ENCODE peak calls at places on chromosomes 12 and 14, in five cellular contexts. W is T-cell, Q is germinal center, H is H54, A is astrocyte. R is an unnamed sample.

GRCh38 chr14:53955671-53956426 is 776 bp downstream of the BMP4 start:
- DNase-seq in W (no peak), Q (no peak), H (no peak), A (peak; percentile 34), R (no peak)

GRCh38 chr12:32120419-32120818 is 13.8 kb downstream of the BICD1 start:
- DNase-seq in W (no peak), Q (no peak), H (no peak), A (no peak), R (no peak)

GRCh38 chr14:89304972-89305703 is 111.9 kb downstream of the FOXN3 start:
- DNase-seq in W (no peak), Q (peak; percentile 48), H (no peak), A (peak; percentile 81), R (peak; percentile 44)

GRCh38 chr12:92551853-92552397 is 150.9 kb upstream of the PLEKHG7 start:
- DNase-seq in W (no peak), Q (no peak), H (peak; percentile 22), A (peak; percentile 74), R (peak; percentile 46)

GRCh38 chr12:3655331-3655900 is 97.5 kb downstream of the CRACR2A start:
- DNase-seq in W (peak; percentile 10), Q (peak; percentile 39), H (peak; percentile 25), A (no peak), R (no peak)

GRCh38 chr14:65750906-65751305 is 338.4 kb downstream of the FUT8 start:
- DNase-seq in W (no peak), Q (no peak), H (no peak), A (no peak), R (no peak)

GRCh38 chr14:20219033-20219432 is 4.5 kb upstream of the OR11H6 start:
- DNase-seq in W (no peak), Q (no peak), H (no peak), A (no peak), R (no peak)

GRCh38 chr12:95767703-95768102 is 22.9 kb downstream of the NTN4 start:
- DNase-seq in W (no peak), Q (no peak), H (no peak), A (no peak), R (peak; percentile 39)

GRCh38 chr14:37034410-37035285 is 137.8 kb downstream of the SLC25A21 start:
- DNase-seq in W (no peak), Q (no peak), H (no peak), A (peak; percentile 83), R (no peak)

GRCh38 chr12:67263416-67263960 is 5.7 kb upstream of the CAND1 start:
- DNase-seq in W (no peak), Q (no peak), H (no peak), A (no peak), R (no peak)

GRCh38 chr12:1377117-1377516 is 217.3 kb downstream of the FBXL14 start:
- DNase-seq in W (no peak), Q (no peak), H (no peak), A (no peak), R (no peak)

GRCh38 chr12:120259418-120260202 is 5.9 kb downstream of the PXN start:
- DNase-seq in W (no peak), Q (no peak), H (no peak), A (peak; percentile 38), R (no peak)

R was measured in brain microvascular endothelial cell.